ENCODE peak calls at places on chromosomes 5 and 9, in seven cellular contexts. One of them, this sample, is unnamed.

GRCh38 chr5:96083361-96083881 is 121.8 kb upstream of the ELL2 start:
- DNase-seq in lower lobe of right lung: no peak
- DNase-seq in progenitor cell of endocrine pancreas: no peak
- DNase-seq in gastrocnemius medialis: no peak
- DNase-seq in upper lobe of right lung: no peak
- DNase-seq in HT1080: no peak
- DNase-seq in uterus: no peak
- DNase-seq in this sample: no peak

GRCh38 chr9:137753192-137753765 is 124.3 kb upstream of the CACNA1B start:
- DNase-seq in lower lobe of right lung: no peak
- DNase-seq in progenitor cell of endocrine pancreas: no peak
- DNase-seq in gastrocnemius medialis: no peak
- DNase-seq in upper lobe of right lung: peak; percentile 47
- DNase-seq in HT1080: no peak
- DNase-seq in uterus: no peak
- DNase-seq in this sample: no peak

GRCh38 chr5:1757511-1757910 is 42.1 kb downstream of the MRPL36 start:
- DNase-seq in lower lobe of right lung: peak; percentile 39
- DNase-seq in progenitor cell of endocrine pancreas: no peak
- DNase-seq in gastrocnemius medialis: no peak
- DNase-seq in upper lobe of right lung: peak; percentile 50
- DNase-seq in HT1080: no peak
- DNase-seq in uterus: peak; percentile 2
- DNase-seq in this sample: no peak

GRCh38 chr9:136847827-136848392 is 1.3 kb upstream of the PHPT1 start:
- DNase-seq in lower lobe of right lung: peak; percentile 95
- DNase-seq in progenitor cell of endocrine pancreas: peak; percentile 53
- DNase-seq in gastrocnemius medialis: peak; percentile 73
- DNase-seq in upper lobe of right lung: peak; percentile 95
- DNase-seq in HT1080: peak; percentile 65
- DNase-seq in uterus: peak; percentile 63
- DNase-seq in this sample: peak; percentile 56

GRCh38 chr5:155402927-155403645 is 389.5 kb downstream of the KIF4B start:
- DNase-seq in lower lobe of right lung: no peak
- DNase-seq in progenitor cell of endocrine pancreas: no peak
- DNase-seq in gastrocnemius medialis: no peak
- DNase-seq in upper lobe of right lung: no peak
- DNase-seq in HT1080: peak; percentile 35
- DNase-seq in uterus: no peak
- DNase-seq in this sample: no peak

GRCh38 chr5:142811840-142812557 is 41.8 kb downstream of the ARHGAP26 start:
- DNase-seq in lower lobe of right lung: no peak
- DNase-seq in progenitor cell of endocrine pancreas: no peak
- DNase-seq in gastrocnemius medialis: no peak
- DNase-seq in upper lobe of right lung: no peak
- DNase-seq in HT1080: no peak
- DNase-seq in uterus: no peak
- DNase-seq in this sample: no peak

GRCh38 chr9:100555471-100555870 is 22.4 kb upstream of the CAVIN4 start:
- DNase-seq in lower lobe of right lung: no peak
- DNase-seq in progenitor cell of endocrine pancreas: no peak
- DNase-seq in gastrocnemius medialis: no peak
- DNase-seq in upper lobe of right lung: no peak
- DNase-seq in HT1080: no peak
- DNase-seq in uterus: no peak
- DNase-seq in this sample: no peak

GRCh38 chr5:27008604-27009564 is 29.5 kb downstream of the CDH9 start:
- DNase-seq in lower lobe of right lung: no peak
- DNase-seq in progenitor cell of endocrine pancreas: no peak
- DNase-seq in gastrocnemius medialis: no peak
- DNase-seq in upper lobe of right lung: no peak
- DNase-seq in HT1080: no peak
- DNase-seq in uterus: no peak
- DNase-seq in this sample: no peak

GRCh38 chr9:91341749-91342148 is 20.0 kb downstream of the AUH start:
- DNase-seq in lower lobe of right lung: no peak
- DNase-seq in progenitor cell of endocrine pancreas: no peak
- DNase-seq in gastrocnemius medialis: no peak
- DNase-seq in upper lobe of right lung: no peak
- DNase-seq in HT1080: no peak
- DNase-seq in uterus: no peak
- DNase-seq in this sample: no peak

GRCh38 chr9:137317021-137317978 is 15.2 kb upstream of the NRARP start:
- DNase-seq in lower lobe of right lung: no peak
- DNase-seq in progenitor cell of endocrine pancreas: no peak
- DNase-seq in gastrocnemius medialis: no peak
- DNase-seq in upper lobe of right lung: no peak
- DNase-seq in HT1080: no peak
- DNase-seq in uterus: no peak
- DNase-seq in this sample: no peak

GRCh38 chr9:14616188-14616982 is 76.8 kb downstream of the ZDHHC21 start:
- DNase-seq in lower lobe of right lung: no peak
- DNase-seq in progenitor cell of endocrine pancreas: no peak
- DNase-seq in gastrocnemius medialis: no peak
- DNase-seq in upper lobe of right lung: no peak
- DNase-seq in HT1080: peak; percentile 55
- DNase-seq in uterus: no peak
- DNase-seq in this sample: no peak

GRCh38 chr5:140348104-140348503 is 1.7 kb upstream of the HBEGF start:
- DNase-seq in lower lobe of right lung: no peak
- DNase-seq in progenitor cell of endocrine pancreas: no peak
- DNase-seq in gastrocnemius medialis: no peak
- DNase-seq in upper lobe of right lung: no peak
- DNase-seq in HT1080: no peak
- DNase-seq in uterus: no peak
- DNase-seq in this sample: no peak

GRCh38 chr5:73528248-73528647 is 30.0 kb downstream of the BTF3 start:
- DNase-seq in lower lobe of right lung: no peak
- DNase-seq in progenitor cell of endocrine pancreas: no peak
- DNase-seq in gastrocnemius medialis: no peak
- DNase-seq in upper lobe of right lung: no peak
- DNase-seq in HT1080: no peak
- DNase-seq in uterus: no peak
- DNase-seq in this sample: no peak

GRCh38 chr5:150523472-150524350 is 15.8 kb downstream of the NDST1 start:
- DNase-seq in lower lobe of right lung: no peak
- DNase-seq in progenitor cell of endocrine pancreas: no peak
- DNase-seq in gastrocnemius medialis: no peak
- DNase-seq in upper lobe of right lung: no peak
- DNase-seq in HT1080: peak; percentile 63
- DNase-seq in uterus: peak; percentile 37
- DNase-seq in this sample: no peak

GRCh38 chr5:81657386-81657785 is 93.5 kb downstream of the SSBP2 start:
- DNase-seq in lower lobe of right lung: no peak
- DNase-seq in progenitor cell of endocrine pancreas: no peak
- DNase-seq in gastrocnemius medialis: no peak
- DNase-seq in upper lobe of right lung: no peak
- DNase-seq in HT1080: no peak
- DNase-seq in uterus: no peak
- DNase-seq in this sample: no peak

GRCh38 chr9:87950765-87951488 is 23.4 kb downstream of the CDK20 start:
- DNase-seq in lower lobe of right lung: no peak
- DNase-seq in progenitor cell of endocrine pancreas: no peak
- DNase-seq in gastrocnemius medialis: no peak
- DNase-seq in upper lobe of right lung: no peak
- DNase-seq in HT1080: peak; percentile 44
- DNase-seq in uterus: no peak
- DNase-seq in this sample: no peak

GRCh38 chr5:72288923-72289322 is 31.1 kb downstream of the MRPS27 start:
- DNase-seq in lower lobe of right lung: no peak
- DNase-seq in progenitor cell of endocrine pancreas: no peak
- DNase-seq in gastrocnemius medialis: peak; percentile 15
- DNase-seq in upper lobe of right lung: no peak
- DNase-seq in HT1080: no peak
- DNase-seq in uterus: no peak
- DNase-seq in this sample: no peak

GRCh38 chr5:37619353-37619752 is 220.5 kb downstream of the GDNF start:
- DNase-seq in lower lobe of right lung: no peak
- DNase-seq in progenitor cell of endocrine pancreas: no peak
- DNase-seq in gastrocnemius medialis: no peak
- DNase-seq in upper lobe of right lung: no peak
- DNase-seq in HT1080: no peak
- DNase-seq in uterus: no peak
- DNase-seq in this sample: no peak

GRCh38 chr9:76562511-76562911 is 103.5 kb downstream of the GCNT1 start:
- DNase-seq in lower lobe of right lung: no peak
- DNase-seq in progenitor cell of endocrine pancreas: no peak
- DNase-seq in gastrocnemius medialis: no peak
- DNase-seq in upper lobe of right lung: no peak
- DNase-seq in HT1080: peak; percentile 69
- DNase-seq in uterus: no peak
- DNase-seq in this sample: no peak

GRCh38 chr5:140054086-140054689 is 11.1 kb upstream of the NRG2 start:
- DNase-seq in lower lobe of right lung: no peak
- DNase-seq in progenitor cell of endocrine pancreas: no peak
- DNase-seq in gastrocnemius medialis: no peak
- DNase-seq in upper lobe of right lung: no peak
- DNase-seq in HT1080: peak; percentile 54
- DNase-seq in uterus: no peak
- DNase-seq in this sample: no peak

GRCh38 chr9:111375817-111376564 is 46.0 kb upstream of the OR2K2 start:
- DNase-seq in lower lobe of right lung: no peak
- DNase-seq in progenitor cell of endocrine pancreas: no peak
- DNase-seq in gastrocnemius medialis: no peak
- DNase-seq in upper lobe of right lung: no peak
- DNase-seq in HT1080: no peak
- DNase-seq in uterus: no peak
- DNase-seq in this sample: no peak